ENCODE peak calls at places on chromosomes 3 and 15, in seven cellular contexts. N is CD4-positive, alpha-beta T cell; O is CD8-positive, alpha-beta T cell; W is RWPE1; E is testis; K is AG10803; R is nephron progenitor cell. G is an unnamed sample.
A peak's percentile ranks its signal among the peaks of the same experiment; 100 is the strongest.

GRCh38 chr3:127690823-127691452 is 18.2 kb downstream of the ABTB1 start:
- DNase-seq in N (no peak), O (no peak), W (peak; percentile 50), E (peak; percentile 82), K (peak; percentile 80), R (peak; percentile 41), G (no peak)

GRCh38 chr3:128650096-128651050 is at the start of gene RPN1:
- DNase-seq in N (peak; percentile 95), O (peak; percentile 94), W (peak; percentile 91), E (peak; percentile 98), K (peak; percentile 94), R (peak; percentile 93), G (peak; percentile 98)

GRCh38 chr3:33211444-33211843 is 7.2 kb downstream of the SUSD5 start:
- DNase-seq in N (no peak), O (no peak), W (peak; percentile 51), E (no peak), K (peak; percentile 69), R (no peak), G (no peak)

GRCh38 chr3:71153753-71154152 is 429.8 kb downstream of the FOXP1 start:
- DNase-seq in N (no peak), O (no peak), W (no peak), E (no peak), K (no peak), R (no peak), G (no peak)

GRCh38 chr3:171187706-171188290 is 161.3 kb upstream of the SLC2A2 start:
- DNase-seq in N (no peak), O (no peak), W (peak; percentile 28), E (peak; percentile 33), K (peak; percentile 43), R (peak; percentile 17), G (no peak)

GRCh38 chr15:20358066-20358780 is 183.4 kb downstream of the GOLGA6L6 start:
- DNase-seq in N (no peak), O (no peak), W (no peak), E (no peak), K (no peak), R (no peak), G (peak; percentile 60)

GRCh38 chr3:190252080-190252479 is 70.2 kb downstream of the CLDN1 start:
- DNase-seq in N (no peak), O (no peak), W (peak; percentile 26), E (no peak), K (peak; percentile 80), R (no peak), G (no peak)

GRCh38 chr15:48389701-48390143 is 58.5 kb downstream of the DUT start:
- DNase-seq in N (no peak), O (no peak), W (no peak), E (no peak), K (peak; percentile 86), R (no peak), G (no peak)

GRCh38 chr3:36840453-36840921 is 76.1 kb upstream of the DCLK3 start:
- DNase-seq in N (no peak), O (no peak), W (no peak), E (no peak), K (peak; percentile 9), R (no peak), G (no peak)

GRCh38 chr15:61159901-61160300 is 69.2 kb downstream of the RORA start:
- DNase-seq in N (no peak), O (no peak), W (no peak), E (no peak), K (no peak), R (no peak), G (no peak)

GRCh38 chr15:28096720-28097431 is 2.2 kb downstream of the OCA2 start:
- DNase-seq in N (no peak), O (no peak), W (no peak), E (no peak), K (no peak), R (peak; percentile 65), G (peak; percentile 33)

GRCh38 chr3:168307893-168308292 is 212.2 kb upstream of the GOLIM4 start:
- DNase-seq in N (no peak), O (no peak), W (no peak), E (no peak), K (no peak), R (no peak), G (no peak)

GRCh38 chr3:23004971-23005370 is 198.2 kb upstream of the UBE2E2 start:
- DNase-seq in N (no peak), O (no peak), W (peak; percentile 61), E (no peak), K (peak; percentile 67), R (no peak), G (no peak)

GRCh38 chr3:71129611-71130515 is 453.7 kb downstream of the FOXP1 start:
- DNase-seq in N (no peak), O (no peak), W (no peak), E (peak; percentile 65), K (peak; percentile 54), R (no peak), G (no peak)

GRCh38 chr3:9691636-9692035 is 12.0 kb upstream of the CPNE9 start:
- DNase-seq in N (no peak), O (no peak), W (no peak), E (no peak), K (no peak), R (no peak), G (no peak)

GRCh38 chr15:58179741-58180381 is 41.7 kb downstream of the AQP9 start:
- DNase-seq in N (no peak), O (no peak), W (peak; percentile 55), E (no peak), K (no peak), R (no peak), G (no peak)

GRCh38 chr3:172065967-172066762 is 26.8 kb downstream of the FNDC3B start:
- DNase-seq in N (no peak), O (no peak), W (no peak), E (no peak), K (peak; percentile 65), R (no peak), G (no peak)

GRCh38 chr3:15553749-15554148 is 32.2 kb upstream of the COLQ start:
- DNase-seq in N (no peak), O (no peak), W (no peak), E (no peak), K (no peak), R (no peak), G (no peak)

GRCh38 chr15:62975515-62975914 is 67.0 kb upstream of the TPM1 start:
- DNase-seq in N (no peak), O (no peak), W (no peak), E (no peak), K (no peak), R (no peak), G (no peak)

DNA sequence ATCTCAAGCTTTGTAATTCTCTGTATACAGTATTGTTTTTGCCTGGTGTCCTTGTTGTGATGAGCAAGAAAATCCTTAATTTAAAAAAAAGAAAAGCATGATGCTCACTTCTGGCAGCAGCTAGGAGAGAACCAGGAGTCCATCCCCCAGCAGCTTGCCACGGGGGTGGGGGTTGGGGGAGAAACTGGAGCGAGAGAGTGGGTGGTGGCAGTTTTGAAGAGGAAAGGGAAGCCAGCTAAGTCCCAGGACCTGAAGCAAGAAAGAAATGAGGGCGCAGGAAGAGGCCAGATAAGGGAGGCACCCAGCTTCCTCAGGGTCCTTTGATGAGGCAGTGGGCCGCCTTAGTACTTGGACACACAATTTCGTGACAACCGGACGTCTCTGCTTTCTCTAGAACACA is 23.5 kb downstream of the CHAC1 start:
- DNase-seq in N (no peak), O (no peak), W (no peak), E (no peak), K (no peak), R (no peak), G (no peak)
- TF ChIP-seq CTCF in N (no peak), O (no peak), W (no peak), E (no peak), K (no peak), R (no peak), G (no peak)

GRCh38 chr15:40807888-40808194 is 568 bp upstream of the DNAJC17 start:
- DNase-seq in N (no peak), O (no peak), W (no peak), E (no peak), K (no peak), R (no peak), G (no peak)

GRCh38 chr15:40809051-40809450 is 1.8 kb upstream of the DNAJC17 start:
- DNase-seq in N (no peak), O (no peak), W (no peak), E (no peak), K (no peak), R (peak; percentile 15), G (no peak)

GRCh38 chr15:40803688-40804087 is 3.2 kb upstream of the ZFYVE19 start:
- DNase-seq in N (no peak), O (no peak), W (no peak), E (no peak), K (no peak), R (no peak), G (no peak)

GRCh38 chr15:40806672-40807027 is 239 bp upstream of the ZFYVE19 start:
- DNase-seq in N (no peak), O (no peak), W (no peak), E (no peak), K (no peak), R (no peak), G (no peak)

GRCh38 chr15:40807028-40807887 is at the start of the genes DNAJC17 and ZFYVE19:
- DNase-seq in N (peak; percentile 92), O (peak; percentile 86), W (peak; percentile 94), E (peak; percentile 99), K (peak; percentile 97), R (peak; percentile 95), G (peak; percentile 94)
- TF ChIP-seq CTCF in N (no peak), O (peak; percentile 17), W (no peak), E (peak; percentile 16), K (peak; percentile 4), R (no peak), G (no peak)

DNA sequence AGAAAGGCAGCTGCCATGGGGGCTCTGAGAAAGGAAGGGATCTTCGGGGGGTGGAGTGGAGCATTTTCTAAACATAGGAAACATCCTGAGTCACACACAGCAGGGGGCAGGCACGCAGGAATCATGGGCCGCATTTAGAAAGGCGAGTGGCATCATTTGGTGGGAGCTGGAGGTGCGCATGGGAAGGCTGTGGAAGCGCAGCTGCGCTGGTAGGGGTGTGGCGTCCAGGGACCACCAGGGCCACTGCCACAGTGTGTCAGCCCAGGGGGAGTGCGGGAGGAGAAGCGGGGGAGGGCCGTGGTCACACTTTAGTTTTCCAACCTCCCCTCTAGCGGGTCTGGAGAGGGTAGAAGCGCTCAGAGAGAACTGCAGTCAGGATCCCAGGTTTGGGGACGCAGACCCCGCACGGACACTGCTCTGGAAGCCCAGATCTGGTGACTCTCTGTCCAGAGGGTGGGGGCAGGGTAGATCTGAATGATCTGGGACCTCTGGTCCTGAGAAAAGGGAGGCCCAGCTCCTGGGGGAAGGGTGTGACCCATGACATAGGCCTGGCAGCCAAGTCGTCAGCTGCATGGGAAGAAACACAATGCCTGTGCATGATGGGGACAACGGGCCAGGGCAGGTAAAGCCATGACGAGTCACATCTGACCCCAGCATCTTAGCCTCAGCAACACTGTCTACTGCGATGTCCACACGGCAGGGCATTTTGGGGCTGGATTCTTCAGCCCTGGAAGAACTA is 88.0 kb upstream of the IQSEC1 start:
- DNase-seq in N (no peak), O (no peak), W (no peak), E (no peak), K (no peak), R (no peak), G (no peak)
- TF ChIP-seq CTCF in N (no peak), O (no peak), W (no peak), E (no peak), K (no peak), R (peak; percentile 10), G (no peak)

DNA sequence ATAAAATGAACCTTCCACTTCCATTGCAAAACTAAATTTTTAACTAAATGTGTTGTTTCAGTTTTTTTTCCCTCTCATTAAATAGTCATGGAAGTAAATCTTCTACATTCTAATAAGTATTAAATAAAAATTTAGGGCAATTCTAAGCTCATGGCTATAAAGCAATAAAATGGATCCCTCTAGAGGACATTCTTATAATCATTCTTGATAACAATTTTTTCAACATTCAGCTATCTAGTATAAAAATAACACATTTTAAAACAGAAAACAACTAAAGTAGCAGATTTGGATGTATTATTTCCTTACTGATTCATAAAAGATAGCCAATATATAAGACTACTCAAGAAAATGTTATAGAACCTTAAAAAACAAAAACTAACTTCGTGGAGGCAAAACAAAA is 393.1 kb downstream of the PLOD2 start:
- DNase-seq in N (no peak), O (no peak), W (no peak), E (no peak), K (no peak), R (no peak), G (no peak)
- TF ChIP-seq CTCF in N (no peak), O (no peak), W (peak; percentile 18), E (no peak), K (peak; percentile 35), R (peak; percentile 30), G (no peak)

G was measured in CD14-positive monocyte.